ENCODE peak calls at places on chromosome 16, in seven cellular contexts. G, M, D, B, F, J and A are unnamed samples.
A peak's percentile ranks its signal among the peaks of the same experiment; 100 is the strongest.

GRCh38 chr16:85514601-85515318 is 98.4 kb upstream of the GSE1 start:
- DNase-seq in G (no peak), M (peak; percentile 76), D (no peak), B (peak; percentile 91), F (peak; percentile 72), J (peak; percentile 70), A (no peak)

GRCh38 chr16:75860654-75861053 is 134.4 kb upstream of the CPHXL start:
- DNase-seq in G (peak; percentile 46), M (no peak), D (peak; percentile 35), B (no peak), F (no peak), J (no peak), A (no peak)

GRCh38 chr16:3086596-3087242 is 12.4 kb downstream of the ZSCAN10 start:
- DNase-seq in G (no peak), M (no peak), D (no peak), B (no peak), F (no peak), J (peak; percentile 52), A (no peak)

GRCh38 chr16:22008215-22009142 is 568 bp downstream of the MOSMO start:
- DNase-seq in G (peak; percentile 86), M (peak; percentile 29), D (peak; percentile 64), B (no peak), F (peak; percentile 50), J (no peak), A (no peak)

GRCh38 chr16:84896847-84897246 is 77.1 kb downstream of the CRISPLD2 start:
- DNase-seq in G (no peak), M (no peak), D (no peak), B (no peak), F (no peak), J (no peak), A (no peak)

GRCh38 chr16:56643080-56643778 is 4.8 kb downstream of the MT1A start:
- DNase-seq in G (peak; percentile 92), M (peak; percentile 58), D (peak; percentile 36), B (peak; percentile 64), F (peak; percentile 87), J (peak; percentile 42), A (no peak)

GRCh38 chr16:80580109-80580832 is 39.5 kb downstream of the DYNLRB2 start:
- DNase-seq in G (no peak), M (no peak), D (no peak), B (peak; percentile 23), F (no peak), J (no peak), A (no peak)

GRCh38 chr16:20897897-20898296 is 2.3 kb downstream of the DCUN1D3 start:
- DNase-seq in G (no peak), M (no peak), D (no peak), B (no peak), F (no peak), J (no peak), A (no peak)

GRCh38 chr16:65922923-65923322 is 443.6 kb upstream of the CDH5 start:
- DNase-seq in G (no peak), M (no peak), D (no peak), B (no peak), F (no peak), J (no peak), A (no peak)

GRCh38 chr16:67399749-67400704 is 6.7 kb upstream of the TPPP3 start:
- DNase-seq in G (peak; percentile 71), M (no peak), D (no peak), B (no peak), F (peak; percentile 33), J (no peak), A (no peak)

GRCh38 chr16:19008245-19008644 is 24.5 kb downstream of the TMC7 start:
- DNase-seq in G (peak; percentile 31), M (no peak), D (no peak), B (peak; percentile 66), F (no peak), J (no peak), A (no peak)

GRCh38 chr16:813204-813915 is 12.8 kb upstream of the GNG13 start:
- DNase-seq in G (no peak), M (no peak), D (peak; percentile 84), B (no peak), F (no peak), J (no peak), A (no peak)

GRCh38 chr16:67329901-67330300 is 3.3 kb downstream of the LRRC36 start:
- DNase-seq in G (no peak), M (no peak), D (no peak), B (peak; percentile 65), F (no peak), J (no peak), A (no peak)

GRCh38 chr16:1141716-1142115 is 11.2 kb upstream of the CACNA1H start:
- DNase-seq in G (no peak), M (no peak), D (no peak), B (no peak), F (no peak), J (no peak), A (no peak)

GRCh38 chr16:4653981-4654380 is 29.4 kb downstream of the MGRN1 start:
- DNase-seq in G (no peak), M (no peak), D (no peak), B (peak; percentile 21), F (peak; percentile 88), J (no peak), A (no peak)

GRCh38 chr16:11511801-11512200 is 74.9 kb downstream of the LITAF start:
- DNase-seq in G (no peak), M (no peak), D (no peak), B (no peak), F (no peak), J (no peak), A (no peak)

GRCh38 chr16:51431517-51432241 is 280.6 kb upstream of the SALL1 start:
- DNase-seq in G (no peak), M (no peak), D (no peak), B (peak; percentile 89), F (no peak), J (no peak), A (no peak)

GRCh38 chr16:70162041-70162451 is 11.5 kb upstream of the CLEC18C start:
- DNase-seq in G (peak; percentile 19), M (no peak), D (no peak), B (peak; percentile 85), F (no peak), J (no peak), A (peak; percentile 4)

GRCh38 chr16:58127634-58128033 is 1.5 kb downstream of the CFAP20 start:
- DNase-seq in G (no peak), M (no peak), D (no peak), B (no peak), F (no peak), J (no peak), A (no peak)

GRCh38 chr16:58128721-58129096 is 472 bp downstream of the CFAP20 start:
- DNase-seq in G (no peak), M (no peak), D (peak; percentile 59), B (no peak), F (no peak), J (no peak), A (no peak)

GRCh38 chr16:58127033-58127556 is 2.1 kb downstream of the CFAP20 start:
- DNase-seq in G (no peak), M (no peak), D (no peak), B (peak; percentile 37), F (no peak), J (no peak), A (no peak)

GRCh38 chr16:58128181-58128631 is 975 bp downstream of the CFAP20 start:
- DNase-seq in G (no peak), M (no peak), D (no peak), B (no peak), F (no peak), J (no peak), A (no peak)

DNA sequence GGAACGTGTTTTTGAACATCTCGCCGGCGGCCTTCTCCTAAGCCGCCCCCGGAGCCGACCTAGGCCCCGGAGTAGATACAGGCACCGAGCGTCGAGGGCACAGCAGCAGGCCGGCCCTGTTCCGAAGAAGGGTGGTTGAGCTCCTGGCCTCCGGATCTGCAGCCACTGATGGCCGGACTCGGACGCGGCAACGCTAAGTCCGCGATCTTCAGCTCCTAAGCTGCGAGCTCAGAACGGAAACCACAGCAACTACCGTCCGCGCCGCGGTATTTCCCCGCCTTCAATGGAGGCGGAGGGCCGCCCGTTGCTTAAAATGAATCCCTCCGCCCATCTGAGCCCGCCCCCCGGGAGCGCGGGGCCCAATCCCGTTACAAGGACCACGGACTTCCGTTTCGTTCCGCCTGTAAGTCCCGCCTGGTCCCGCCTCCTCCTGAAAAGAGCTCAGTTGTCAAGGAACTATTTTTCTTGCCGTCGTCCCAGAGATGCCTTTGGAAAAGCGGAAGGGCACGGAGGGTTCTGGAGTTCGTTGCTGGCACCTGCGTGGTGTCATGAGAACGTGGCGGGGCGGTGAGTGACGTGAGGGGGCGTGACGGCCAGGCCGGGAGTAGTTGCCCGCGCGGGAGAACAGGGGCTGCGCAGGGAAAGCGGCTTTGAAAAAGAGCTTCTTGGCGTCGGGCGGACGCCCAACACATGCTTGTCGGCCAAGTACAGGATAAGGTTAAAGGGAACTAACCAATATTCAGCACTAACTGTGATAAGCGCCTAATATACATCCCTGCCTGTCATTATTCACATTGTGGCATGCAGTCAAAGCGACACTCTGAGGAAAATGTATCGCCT is at the start of gene CFAP20:
- DNase-seq in G (peak; percentile 99), M (peak; percentile 97), D (peak; percentile 98), B (peak; percentile 99), F (peak; percentile 99), J (peak; percentile 99), A (peak; percentile 17)
- TF ChIP-seq CTCF in G (no peak), M (no peak), D (no peak), B (no peak), F (no peak), J (no peak), A (no peak)

GRCh38 chr16:49378816-49379215 is 5.2 kb downstream of the C16orf78 start:
- DNase-seq in G (no peak), M (no peak), D (no peak), B (no peak), F (no peak), J (no peak), A (no peak)
- TF ChIP-seq CTCF in G (no peak), M (no peak), D (no peak), B (no peak), F (no peak), J (no peak), A (no peak)

GRCh38 chr16:89202422-89203215 is 2.3 kb upstream of the SLC22A31 start:
- DNase-seq in G (peak; percentile 62), M (no peak), D (no peak), B (no peak), F (peak; percentile 41), J (no peak), A (no peak)
- TF ChIP-seq CTCF in G (no peak), M (no peak), D (no peak), B (no peak), F (no peak), J (no peak), A (no peak)

GRCh38 chr16:14560523-14560922 is 69.5 kb downstream of the PARN start:
- DNase-seq in G (no peak), M (no peak), D (no peak), B (no peak), F (no peak), J (no peak), A (no peak)

GRCh38 chr16:14564881-14565687 is 65.0 kb downstream of the PARN start:
- DNase-seq in G (no peak), M (no peak), D (no peak), B (peak; percentile 90), F (no peak), J (no peak), A (no peak)

GRCh38 chr16:14565688-14566025 is 64.4 kb downstream of the PARN start:
- DNase-seq in G (no peak), M (no peak), D (no peak), B (no peak), F (no peak), J (no peak), A (no peak)

GRCh38 chr16:14564323-14564722 is 65.7 kb downstream of the PARN start:
- DNase-seq in G (no peak), M (no peak), D (no peak), B (peak; percentile 93), F (no peak), J (no peak), A (no peak)

GRCh38 chr16:14562691-14563491 is 67.2 kb downstream of the PARN start:
- DNase-seq in G (no peak), M (no peak), D (no peak), B (peak; percentile 96), F (no peak), J (peak; percentile 42), A (peak; percentile 33)
- TF ChIP-seq CTCF in G (no peak), M (no peak), D (no peak), B (peak; percentile 45), F (no peak), J (no peak), A (no peak)